ENCODE peak calls at places on chromosome 20, in six cellular contexts. S, C, E, I, U and D are unnamed samples.

GRCh38 chr20:57996936-57997629 is 231.4 kb downstream of the ANKRD60 start:
- DNase-seq in U (no peak), S (peak; percentile 15), E (no peak), I (no peak), C (no peak), D (no peak)

GRCh38 chr20:36574278-36575065 is 1.1 kb downstream of the TGIF2 start:
- DNase-seq in E (peak; percentile 81), I (peak; percentile 76), S (peak; percentile 89), U (peak; percentile 76), C (peak; percentile 51), D (peak; percentile 91)

GRCh38 chr20:17614812-17615644 is 45.2 kb downstream of the DSTN start:
- DNase-seq in U (no peak), C (peak; percentile 38), S (peak; percentile 76), I (no peak), E (no peak), D (no peak)

GRCh38 chr20:16143596-16143995 is 429.7 kb downstream of the KIF16B start:
- DNase-seq in I (no peak), E (no peak), U (no peak), S (no peak), C (no peak), D (no peak)

GRCh38 chr20:4043801-4044200 is 28.4 kb upstream of the RNF24 start:
- DNase-seq in I (no peak), E (no peak), C (no peak), S (no peak), U (no peak), D (peak; percentile 10)

GRCh38 chr20:14415492-14415891 is 78.1 kb upstream of the FLRT3 start:
- DNase-seq in C (no peak), S (no peak), I (no peak), E (no peak), U (no peak), D (no peak)

GRCh38 chr20:58719971-58720371 is 27.4 kb downstream of the NPEPL1 start:
- DNase-seq in U (no peak), S (peak; percentile 59), I (no peak), C (peak; percentile 16), E (peak; percentile 43), D (no peak)

GRCh38 chr20:10447028-10447427 is 11.9 kb downstream of the SLX4IP start:
- DNase-seq in C (peak; percentile 30), I (peak; percentile 30), E (no peak), U (no peak), S (no peak), D (no peak)

GRCh38 chr20:38143646-38144554 is 21.2 kb downstream of the TGM2 start:
- DNase-seq in C (peak; percentile 45), U (no peak), I (peak; percentile 58), S (no peak), E (no peak), D (peak; percentile 78)

GRCh38 chr20:8331740-8332412 is 199.8 kb downstream of the PLCB1 start:
- DNase-seq in C (no peak), I (no peak), U (no peak), E (no peak), S (no peak), D (no peak)

GRCh38 chr20:9163995-9164394 is 95.1 kb downstream of the PLCB4 start:
- DNase-seq in S (no peak), U (no peak), C (no peak), E (no peak), I (no peak), D (no peak)

GRCh38 chr20:47139934-47140333 is 216.6 kb downstream of the ZMYND8 start:
- DNase-seq in I (no peak), U (no peak), E (no peak), S (no peak), C (peak; percentile 39), D (no peak)

GRCh38 chr20:25608774-25609173 is 15.0 kb downstream of the NANP start:
- DNase-seq in C (no peak), I (no peak), E (no peak), U (no peak), S (no peak), D (no peak)

GRCh38 chr20:46393967-46394366 is 12.4 kb downstream of the ELMO2 start:
- DNase-seq in S (no peak), E (no peak), I (no peak), U (no peak), C (no peak), D (no peak)

GRCh38 chr20:40442181-40442963 is 246.7 kb downstream of the MAFB start:
- DNase-seq in C (no peak), I (no peak), U (peak; percentile 67), S (no peak), E (no peak), D (no peak)

GRCh38 chr20:50146732-50147662 is 6.5 kb downstream of the PEDS1 start:
- DNase-seq in E (no peak), C (peak; percentile 66), S (peak; percentile 92), I (peak; percentile 51), U (peak; percentile 62), D (peak; percentile 82)

GRCh38 chr20:57211949-57212889 is 54.2 kb downstream of the BMP7 start:
- DNase-seq in E (peak; percentile 75), S (no peak), C (peak; percentile 76), I (no peak), U (peak; percentile 71), D (no peak)

GRCh38 chr20:43915209-43916072 is 789 bp downstream of the TOX2 start:
- DNase-seq in E (peak; percentile 78), U (peak; percentile 67), C (no peak), I (no peak), S (no peak), D (peak; percentile 74)

GRCh38 chr20:47359533-47360206 is 3.2 kb upstream of the ZMYND8 start:
- DNase-seq in U (no peak), S (peak; percentile 25), I (no peak), E (no peak), C (no peak), D (no peak)

GRCh38 chr20:52105045-52105572 is 86.5 kb downstream of the ZFP64 start:
- DNase-seq in S (no peak), E (peak; percentile 82), C (no peak), I (no peak), U (peak; percentile 85), D (peak; percentile 83)
- H3K4me3 ChIP-seq in S (peak overlapping the region; percentile 63), E (peak overlapping the region; percentile 77), C (peak overlapping the region; percentile 55), I (no peak overlapping the region), U (peak overlapping the region; percentile 84), D (peak overlapping the region; percentile 43)

DNA sequence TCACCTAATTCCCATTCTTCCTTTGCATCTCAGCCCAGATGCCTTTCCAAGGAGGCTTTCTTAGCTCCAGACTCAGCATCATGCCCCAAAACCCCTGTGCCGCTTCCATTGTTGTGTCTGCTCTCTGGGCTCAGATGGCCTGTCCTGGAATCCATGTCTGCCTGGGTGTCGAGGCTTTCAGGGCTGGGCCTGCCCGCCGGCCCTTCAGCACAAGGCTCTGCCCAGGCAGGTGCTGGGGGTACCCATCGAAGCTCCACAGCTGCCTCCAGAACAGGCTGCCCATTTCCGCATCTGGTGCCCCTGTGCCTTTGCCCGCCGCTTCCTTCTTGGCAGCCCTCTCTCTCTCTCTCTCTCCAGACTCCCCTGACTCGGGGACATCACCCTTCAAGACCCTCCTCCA is 1.2 kb downstream of the CPXM1 start:
- DNase-seq in S (no peak), I (no peak), C (no peak), E (no peak), U (peak; percentile 17), D (peak; percentile 63)
- H3K27ac ChIP-seq in S (no peak overlapping the region), I (no peak overlapping the region), C (no peak overlapping the region), E (no peak overlapping the region), U (no peak overlapping the region), D (no peak overlapping the region)

DNA sequence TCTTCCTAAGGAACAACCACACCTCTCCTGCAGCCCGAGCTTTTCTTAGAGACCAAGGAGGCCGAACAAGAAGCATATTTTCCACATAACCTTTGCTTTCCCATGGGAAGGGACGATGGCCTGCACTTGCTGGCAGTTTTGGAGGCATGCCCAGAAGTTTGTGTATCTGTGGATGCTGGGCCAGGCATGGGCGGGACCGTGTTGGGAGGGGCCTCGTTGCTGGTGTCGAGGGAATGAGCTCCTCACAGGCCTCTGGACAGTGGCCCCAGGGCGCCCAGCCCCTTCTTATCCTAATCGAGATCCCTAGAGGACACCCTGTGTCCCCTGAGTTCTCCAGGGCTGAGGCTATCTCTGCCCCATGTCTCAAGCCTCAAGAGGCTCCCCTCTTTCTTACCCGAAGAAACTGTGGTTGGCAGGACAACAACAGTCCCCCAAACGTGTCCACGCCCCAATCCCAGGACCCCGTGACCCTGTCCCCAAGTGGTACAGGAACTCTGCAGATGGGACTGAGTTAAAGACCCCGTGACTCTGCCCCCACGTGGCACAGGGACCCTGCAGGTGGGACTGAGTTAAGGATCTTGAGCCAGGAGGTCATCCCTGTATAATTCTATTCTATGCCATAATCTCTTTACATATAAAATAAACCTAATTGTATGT is 99.5 kb upstream of the BHLHE23 start:
- DNase-seq in U (no peak), S (peak; percentile 41), E (no peak), C (peak; percentile 89), I (no peak), D (no peak)
- TF ChIP-seq POLR2AphosphoS5 in U (no peak), S (no peak), E (no peak), C (peak; percentile 6), I (no peak), D (no peak)

GRCh38 chr20:19995220-19995863 is 21.8 kb upstream of the NAA20 start:
- DNase-seq in S (no peak), C (no peak), E (no peak), U (peak; percentile 53), I (peak; percentile 46), D (no peak)

GRCh38 chr20:19993937-19994667 is 23.1 kb upstream of the NAA20 start:
- DNase-seq in I (no peak), S (no peak), E (no peak), U (no peak), C (no peak), D (no peak)

GRCh38 chr20:20000223-20000968 is 16.8 kb upstream of the NAA20 start:
- DNase-seq in E (no peak), S (no peak), U (no peak), C (no peak), I (no peak), D (no peak)

GRCh38 chr20:19998990-19999705 is 18.0 kb upstream of the NAA20 start:
- DNase-seq in I (no peak), E (no peak), C (no peak), S (no peak), U (no peak), D (no peak)

GRCh38 chr20:19996970-19997369 is 20.2 kb upstream of the NAA20 start:
- DNase-seq in I (no peak), E (no peak), C (no peak), S (no peak), U (no peak), D (no peak)
- H3K4me3 ChIP-seq in I (no peak overlapping the region), E (no peak overlapping the region), C (no peak overlapping the region), S (no peak overlapping the region), U (no peak overlapping the region), D (no peak overlapping the region)

GRCh38 chr20:63876489-63877036 is 11.5 kb downstream of the TPD52L2 start:
- DNase-seq in C (no peak), I (no peak), S (peak; percentile 71), U (no peak), E (no peak), D (no peak)
- H3K27ac ChIP-seq in C (no peak overlapping the region), I (no peak overlapping the region), S (no peak overlapping the region), U (no peak overlapping the region), E (no peak overlapping the region), D (no peak overlapping the region)

GRCh38 chr20:21902391-21902790 is 196.9 kb downstream of the PAX1 start:
- DNase-seq in E (no peak), U (no peak), S (no peak), C (no peak), I (no peak), D (no peak)
- TF ChIP-seq POLR2AphosphoS5 in E (no peak), U (no peak), S (no peak), C (no peak), I (no peak), D (no peak)

GRCh38 chr20:34300809-34301586 is 2.2 kb downstream of the AHCY start:
- DNase-seq in C (no peak), U (peak; percentile 47), E (no peak), S (no peak), I (no peak), D (no peak)
- H3K4me3 ChIP-seq in C (peak overlapping the region; percentile 78), U (peak overlapping the region; percentile 78), E (peak overlapping the region; percentile 94), S (no peak overlapping the region), I (peak overlapping the region; percentile 96), D (no peak overlapping the region)